ENCODE peak calls at places on chromosomes 1 and 21, in four cellular contexts. C is H9, S is mammary epithelial cell, R is ovary. K is an unnamed sample.

GRCh38 chr21:33846141-33846540 is 69.5 kb downstream of the ATP5PO start:
- DNase-seq in R (no peak), C (no peak), S (no peak), K (no peak)

GRCh38 chr1:39689214-39689613 is 2.0 kb downstream of the HPCAL4 start:
- DNase-seq in R (no peak), C (no peak), S (no peak), K (no peak)

GRCh38 chr1:5879421-5879820 is 112.8 kb downstream of the NPHP4 start:
- DNase-seq in S (no peak), R (no peak), C (no peak), K (no peak)

GRCh38 chr1:229848762-229849677 is 218.0 kb upstream of the GALNT2 start:
- DNase-seq in C (no peak), S (peak; percentile 9), R (no peak), K (no peak)

GRCh38 chr1:234978397-234979291 is 150.0 kb downstream of the TOMM20 start:
- DNase-seq in S (peak; percentile 52), R (no peak), C (no peak), K (peak; percentile 58)

GRCh38 chr1:181768216-181768929 is 285.1 kb downstream of the CACNA1E start:
- DNase-seq in S (peak; percentile 94), R (no peak), C (no peak), K (no peak)

GRCh38 chr1:215607412-215607811 is 40.3 kb downstream of the KCTD3 start:
- DNase-seq in C (no peak), R (no peak), S (no peak), K (no peak)

GRCh38 chr1:243748706-243749283 is 101.2 kb downstream of the AKT3 start:
- DNase-seq in R (no peak), S (peak; percentile 56), C (no peak), K (no peak)

GRCh38 chr1:162191396-162192322 is 122.2 kb downstream of the NOS1AP start:
- DNase-seq in S (peak; percentile 48), R (no peak), C (no peak), K (no peak)
- H3K4me1 ChIP-seq in S (no peaks in the 10 kb centered on the region), R (peaks cover 7% of the 10 kb centered on the region), C (no peaks in the 10 kb centered on the region), K (no peaks in the 10 kb centered on the region)

DNA sequence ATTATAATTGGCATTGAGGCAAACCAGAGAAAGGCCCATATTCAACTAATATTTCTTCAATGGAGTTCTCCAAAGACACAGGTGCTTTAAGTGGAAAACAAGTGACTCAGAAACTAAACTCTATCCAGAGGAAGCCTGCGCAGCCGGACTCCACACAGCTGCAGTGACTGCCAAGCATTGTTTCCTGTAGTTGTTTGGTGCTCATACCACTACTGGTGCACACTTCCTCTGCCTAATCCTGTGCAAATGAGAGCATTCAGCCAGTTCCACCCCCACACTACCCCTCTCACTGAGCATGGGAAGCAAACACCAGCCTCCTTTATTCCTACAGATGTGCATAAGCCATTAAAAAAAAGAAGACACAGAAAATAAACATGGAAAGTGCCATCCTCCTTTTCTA is 102.9 kb downstream of the VAV3 start:
- DNase-seq in S (no peak), R (no peak), C (no peak), K (no peak)
- H3K9me3 ChIP-seq in S (no peaks in the 10 kb centered on the region), R (no peaks in the 10 kb centered on the region), C (no peaks in the 10 kb centered on the region), K (no peaks in the 10 kb centered on the region)

GRCh38 chr1:248837045-248837793 is 805 bp upstream of the ZNF672 start:
- DNase-seq in R (no peak), S (no peak), C (no peak), K (no peak)

GRCh38 chr1:248837794-248838356 is at the start of gene ZNF672:
- DNase-seq in R (peak; percentile 98), C (peak; percentile 98), S (peak; percentile 97), K (peak; percentile 98)

GRCh38 chr1:248840946-248841345 is 2.9 kb downstream of the ZNF672 start:
- DNase-seq in C (no peak), S (no peak), R (no peak), K (no peak)

GRCh38 chr1:248838357-248839167 is 538 bp downstream of the ZNF672 start:
- DNase-seq in S (peak; percentile 89), C (peak; percentile 95), R (peak; percentile 84), K (peak; percentile 83)

GRCh38 chr1:248839168-248839555 is 1.1 kb downstream of the ZNF672 start:
- DNase-seq in C (no peak), S (no peak), R (no peak), K (no peak)
- H3K4me1 ChIP-seq in C (no peaks in the 10 kb centered on the region), S (peaks cover 41% of the 10 kb centered on the region), R (no peaks in the 10 kb centered on the region), K (peaks cover 9% of the 10 kb centered on the region)

GRCh38 chr1:85663382-85663781 is 44.9 kb downstream of the ZNHIT6 start:
- DNase-seq in R (no peak), C (no peak), S (no peak), K (no peak)
- H3K9me3 ChIP-seq in R (no peaks in the 10 kb centered on the region), C (no peaks in the 10 kb centered on the region), S (no peaks in the 10 kb centered on the region), K (no peaks in the 10 kb centered on the region)